ENCODE peak calls at places on chromosomes 7 and 10, in nine cellular contexts. One of them, this sample, is unnamed.

GRCh38 chr7:128737867-128738390 is 1.2 kb upstream of the CALU start:
- DNase-seq in ovary: no peak
- DNase-seq in osteoblast: peak; percentile 84
- DNase-seq in CD4-positive, alpha-beta T cell: no peak
- DNase-seq in CD8-positive, alpha-beta T cell: no peak
- DNase-seq in IMR-90: peak; percentile 85
- DNase-seq in transverse colon: no peak
- DNase-seq in heart left ventricle: no peak
- DNase-seq in body of pancreas: no peak
- DNase-seq in this sample: no peak

GRCh38 chr7:130417215-130417614 is 23.6 kb downstream of the CEP41 start:
- DNase-seq in IMR-90: no peak
- DNase-seq in osteoblast: no peak
- DNase-seq in transverse colon: no peak
- DNase-seq in ovary: no peak
- DNase-seq in CD8-positive, alpha-beta T cell: no peak
- DNase-seq in body of pancreas: no peak
- DNase-seq in heart left ventricle: no peak
- DNase-seq in CD4-positive, alpha-beta T cell: no peak
- DNase-seq in this sample: no peak

GRCh38 chr7:96786261-96786997 is 76.8 kb upstream of the SEM1 start:
- DNase-seq in osteoblast: no peak
- DNase-seq in transverse colon: no peak
- DNase-seq in CD4-positive, alpha-beta T cell: no peak
- DNase-seq in CD8-positive, alpha-beta T cell: no peak
- DNase-seq in heart left ventricle: peak; percentile 42
- DNase-seq in body of pancreas: no peak
- DNase-seq in IMR-90: no peak
- DNase-seq in ovary: peak; percentile 45
- DNase-seq in this sample: no peak

GRCh38 chr10:61836888-61837747 is 64.4 kb upstream of the ARID5B start:
- DNase-seq in heart left ventricle: no peak
- DNase-seq in IMR-90: peak; percentile 84
- DNase-seq in osteoblast: no peak
- DNase-seq in body of pancreas: no peak
- DNase-seq in CD4-positive, alpha-beta T cell: no peak
- DNase-seq in transverse colon: no peak
- DNase-seq in ovary: no peak
- DNase-seq in CD8-positive, alpha-beta T cell: no peak
- DNase-seq in this sample: no peak

GRCh38 chr7:36764929-36765328 is 40.6 kb upstream of the AOAH start:
- DNase-seq in osteoblast: no peak
- DNase-seq in heart left ventricle: no peak
- DNase-seq in ovary: no peak
- DNase-seq in IMR-90: no peak
- DNase-seq in CD4-positive, alpha-beta T cell: no peak
- DNase-seq in CD8-positive, alpha-beta T cell: no peak
- DNase-seq in body of pancreas: no peak
- DNase-seq in transverse colon: no peak
- DNase-seq in this sample: no peak

GRCh38 chr10:95211606-95212279 is 17.7 kb downstream of the ACSM6 start:
- DNase-seq in heart left ventricle: no peak
- DNase-seq in transverse colon: no peak
- DNase-seq in IMR-90: peak; percentile 13
- DNase-seq in ovary: no peak
- DNase-seq in body of pancreas: no peak
- DNase-seq in osteoblast: no peak
- DNase-seq in CD8-positive, alpha-beta T cell: no peak
- DNase-seq in CD4-positive, alpha-beta T cell: no peak
- DNase-seq in this sample: no peak

GRCh38 chr7:51318001-51318400 is 1.4 kb upstream of the COBL start:
- DNase-seq in heart left ventricle: no peak
- DNase-seq in CD4-positive, alpha-beta T cell: no peak
- DNase-seq in ovary: no peak
- DNase-seq in CD8-positive, alpha-beta T cell: no peak
- DNase-seq in IMR-90: no peak
- DNase-seq in transverse colon: no peak
- DNase-seq in body of pancreas: no peak
- DNase-seq in osteoblast: no peak
- DNase-seq in this sample: no peak

GRCh38 chr7:143015102-143015501 is 11.8 kb downstream of the OR9A2 start:
- DNase-seq in body of pancreas: no peak
- DNase-seq in CD4-positive, alpha-beta T cell: no peak
- DNase-seq in transverse colon: no peak
- DNase-seq in osteoblast: no peak
- DNase-seq in ovary: no peak
- DNase-seq in IMR-90: no peak
- DNase-seq in CD8-positive, alpha-beta T cell: no peak
- DNase-seq in heart left ventricle: no peak
- DNase-seq in this sample: no peak

GRCh38 chr10:71419002-71419540 is 22.4 kb downstream of the CDH23 start:
- DNase-seq in ovary: no peak
- DNase-seq in IMR-90: no peak
- DNase-seq in CD8-positive, alpha-beta T cell: no peak
- DNase-seq in heart left ventricle: no peak
- DNase-seq in transverse colon: no peak
- DNase-seq in osteoblast: no peak
- DNase-seq in body of pancreas: no peak
- DNase-seq in CD4-positive, alpha-beta T cell: no peak
- DNase-seq in this sample: no peak

GRCh38 chr10:62437696-62438095 is 63.5 kb downstream of the ZNF365 start:
- DNase-seq in ovary: no peak
- DNase-seq in transverse colon: no peak
- DNase-seq in IMR-90: peak; percentile 82
- DNase-seq in CD4-positive, alpha-beta T cell: no peak
- DNase-seq in osteoblast: peak; percentile 72
- DNase-seq in body of pancreas: peak; percentile 30
- DNase-seq in heart left ventricle: no peak
- DNase-seq in CD8-positive, alpha-beta T cell: no peak
- DNase-seq in this sample: no peak

DNA sequence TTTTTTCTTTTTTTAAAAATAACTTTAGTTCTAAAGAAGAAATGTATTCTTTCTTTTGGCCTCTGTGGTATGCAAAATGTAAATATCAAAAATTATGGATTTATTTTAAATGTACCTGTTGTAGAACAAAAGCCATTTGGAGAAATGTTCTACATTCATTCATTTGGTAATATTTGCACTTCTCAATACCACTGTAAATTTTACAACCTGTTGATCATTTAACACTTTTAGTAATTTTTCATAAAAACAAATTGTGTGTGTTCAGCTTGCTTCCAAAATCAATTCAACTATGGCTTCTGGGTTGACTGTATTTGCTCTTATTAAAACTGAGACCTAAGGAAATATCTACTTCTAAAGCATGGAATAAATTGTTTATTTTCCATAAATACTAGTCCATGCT is 2.3 kb upstream of the IGF2BP3 start:
- DNase-seq in IMR-90: no peak
- DNase-seq in transverse colon: no peak
- DNase-seq in ovary: no peak
- DNase-seq in body of pancreas: no peak
- DNase-seq in CD4-positive, alpha-beta T cell: no peak
- DNase-seq in CD8-positive, alpha-beta T cell: no peak
- DNase-seq in heart left ventricle: no peak
- DNase-seq in osteoblast: no peak
- DNase-seq in this sample: no peak
- TF ChIP-seq CTCF in IMR-90: no peak
- TF ChIP-seq CTCF in transverse colon: no peak
- TF ChIP-seq CTCF in ovary: no peak
- TF ChIP-seq CTCF in body of pancreas: no peak
- TF ChIP-seq CTCF in CD4-positive, alpha-beta T cell: no peak
- TF ChIP-seq CTCF in CD8-positive, alpha-beta T cell: no peak
- TF ChIP-seq CTCF in heart left ventricle: no peak
- TF ChIP-seq CTCF in osteoblast: no peak
- TF ChIP-seq CTCF in this sample: no peak

GRCh38 chr10:45457487-45457886 is 83.5 kb downstream of the ALOX5 start:
- DNase-seq in IMR-90: no peak
- DNase-seq in transverse colon: no peak
- DNase-seq in ovary: no peak
- DNase-seq in body of pancreas: no peak
- DNase-seq in CD4-positive, alpha-beta T cell: no peak
- DNase-seq in heart left ventricle: no peak
- DNase-seq in CD8-positive, alpha-beta T cell: no peak
- DNase-seq in osteoblast: no peak
- DNase-seq in this sample: no peak
- H3K27ac ChIP-seq in IMR-90: no peak overlapping the region
- H3K27ac ChIP-seq in transverse colon: no peak overlapping the region
- H3K27ac ChIP-seq in ovary: no peak overlapping the region
- H3K27ac ChIP-seq in body of pancreas: no peak overlapping the region
- H3K27ac ChIP-seq in CD4-positive, alpha-beta T cell: no peak overlapping the region
- H3K27ac ChIP-seq in heart left ventricle: no peak overlapping the region
- H3K27ac ChIP-seq in CD8-positive, alpha-beta T cell: no peak overlapping the region
- H3K27ac ChIP-seq in osteoblast: no peak overlapping the region
- H3K27ac ChIP-seq in this sample: no peak overlapping the region

GRCh38 chr7:26189697-26190096 is 10.8 kb downstream of the HNRNPA2B1 start:
- DNase-seq in CD4-positive, alpha-beta T cell: no peak
- DNase-seq in osteoblast: no peak
- DNase-seq in CD8-positive, alpha-beta T cell: no peak
- DNase-seq in body of pancreas: no peak
- DNase-seq in ovary: no peak
- DNase-seq in heart left ventricle: no peak
- DNase-seq in IMR-90: no peak
- DNase-seq in transverse colon: no peak
- DNase-seq in this sample: no peak

GRCh38 chr7:26188291-26188999 is 12.1 kb downstream of the HNRNPA2B1 start:
- DNase-seq in CD4-positive, alpha-beta T cell: no peak
- DNase-seq in osteoblast: no peak
- DNase-seq in IMR-90: no peak
- DNase-seq in ovary: no peak
- DNase-seq in CD8-positive, alpha-beta T cell: no peak
- DNase-seq in body of pancreas: no peak
- DNase-seq in heart left ventricle: no peak
- DNase-seq in transverse colon: no peak
- DNase-seq in this sample: no peak

GRCh38 chr7:26189000-26189539 is 11.5 kb downstream of the HNRNPA2B1 start:
- DNase-seq in heart left ventricle: no peak
- DNase-seq in CD4-positive, alpha-beta T cell: no peak
- DNase-seq in osteoblast: no peak
- DNase-seq in body of pancreas: no peak
- DNase-seq in ovary: no peak
- DNase-seq in CD8-positive, alpha-beta T cell: no peak
- DNase-seq in IMR-90: no peak
- DNase-seq in transverse colon: no peak
- DNase-seq in this sample: no peak

GRCh38 chr7:26186364-26187311 is 13.9 kb downstream of the HNRNPA2B1 start:
- DNase-seq in CD8-positive, alpha-beta T cell: no peak
- DNase-seq in body of pancreas: no peak
- DNase-seq in ovary: no peak
- DNase-seq in heart left ventricle: no peak
- DNase-seq in CD4-positive, alpha-beta T cell: no peak
- DNase-seq in transverse colon: no peak
- DNase-seq in IMR-90: no peak
- DNase-seq in osteoblast: no peak
- DNase-seq in this sample: no peak

DNA sequence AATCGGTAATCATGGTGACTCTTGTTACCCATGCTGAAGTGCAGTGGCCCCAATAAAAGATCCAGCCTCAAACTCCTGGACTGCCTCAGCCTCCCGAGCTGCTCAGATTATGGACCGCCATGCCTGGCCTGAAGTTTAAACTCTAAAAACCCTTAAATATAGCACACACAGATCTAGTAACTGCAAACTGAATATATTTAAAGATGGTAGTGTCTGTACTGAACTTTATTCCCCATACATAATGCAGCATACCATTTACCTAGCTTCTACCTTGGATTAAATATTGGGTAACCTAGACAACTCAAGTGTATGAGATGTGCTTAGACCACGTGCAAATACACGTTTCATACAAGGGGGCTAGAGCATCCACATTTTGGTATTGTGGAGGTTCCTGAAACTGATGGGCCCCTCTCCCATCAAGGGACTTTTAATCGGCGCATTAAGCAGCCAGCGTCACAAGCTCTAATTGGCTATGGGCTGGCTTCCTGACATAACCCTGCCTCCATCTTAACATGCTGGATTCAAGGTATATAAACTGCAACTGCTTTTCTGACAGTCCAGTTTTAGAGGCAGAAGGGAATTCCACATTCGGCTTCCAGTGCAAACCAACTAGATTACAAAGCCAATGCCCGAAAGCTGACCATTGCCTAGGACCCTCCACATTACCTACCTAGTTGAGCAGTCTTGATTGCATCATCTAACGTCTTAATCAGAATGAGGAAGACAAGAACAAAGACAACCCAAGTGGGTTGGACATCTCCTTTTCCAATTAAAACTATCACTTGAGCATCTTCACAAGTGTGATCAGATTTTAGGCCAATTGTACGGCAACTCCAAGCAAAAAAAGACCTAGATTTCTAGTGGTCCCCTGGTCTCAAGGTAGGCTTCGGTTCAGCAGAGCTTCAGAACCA is 12.9 kb downstream of the HNRNPA2B1 start:
- DNase-seq in CD8-positive, alpha-beta T cell: no peak
- DNase-seq in body of pancreas: no peak
- DNase-seq in ovary: no peak
- DNase-seq in heart left ventricle: no peak
- DNase-seq in IMR-90: no peak
- DNase-seq in osteoblast: no peak
- DNase-seq in transverse colon: no peak
- DNase-seq in CD4-positive, alpha-beta T cell: no peak
- DNase-seq in this sample: no peak
- TF ChIP-seq CTCF in CD8-positive, alpha-beta T cell: no peak
- TF ChIP-seq CTCF in body of pancreas: no peak
- TF ChIP-seq CTCF in ovary: no peak
- TF ChIP-seq CTCF in heart left ventricle: no peak
- TF ChIP-seq CTCF in IMR-90: no peak
- TF ChIP-seq CTCF in osteoblast: no peak
- TF ChIP-seq CTCF in transverse colon: no peak
- TF ChIP-seq CTCF in CD4-positive, alpha-beta T cell: no peak
- TF ChIP-seq CTCF in this sample: no peak

GRCh38 chr7:20304366-20304765 is 26.3 kb upstream of the ITGB8 start:
- DNase-seq in body of pancreas: no peak
- DNase-seq in ovary: no peak
- DNase-seq in CD4-positive, alpha-beta T cell: no peak
- DNase-seq in osteoblast: no peak
- DNase-seq in CD8-positive, alpha-beta T cell: no peak
- DNase-seq in IMR-90: no peak
- DNase-seq in transverse colon: peak; percentile 39
- DNase-seq in heart left ventricle: no peak
- DNase-seq in this sample: no peak

GRCh38 chr7:20306499-20306946 is 24.2 kb upstream of the ITGB8 start:
- DNase-seq in heart left ventricle: no peak
- DNase-seq in IMR-90: no peak
- DNase-seq in osteoblast: no peak
- DNase-seq in ovary: no peak
- DNase-seq in transverse colon: no peak
- DNase-seq in CD4-positive, alpha-beta T cell: no peak
- DNase-seq in body of pancreas: no peak
- DNase-seq in CD8-positive, alpha-beta T cell: no peak
- DNase-seq in this sample: no peak

GRCh38 chr7:20307119-20307518 is 23.6 kb upstream of the ITGB8 start:
- DNase-seq in CD8-positive, alpha-beta T cell: no peak
- DNase-seq in osteoblast: no peak
- DNase-seq in heart left ventricle: no peak
- DNase-seq in ovary: no peak
- DNase-seq in CD4-positive, alpha-beta T cell: no peak
- DNase-seq in IMR-90: peak; percentile 46
- DNase-seq in body of pancreas: no peak
- DNase-seq in transverse colon: no peak
- DNase-seq in this sample: no peak

GRCh38 chr7:20307901-20308300 is 22.8 kb upstream of the ITGB8 start:
- DNase-seq in heart left ventricle: no peak
- DNase-seq in CD8-positive, alpha-beta T cell: no peak
- DNase-seq in osteoblast: no peak
- DNase-seq in transverse colon: no peak
- DNase-seq in body of pancreas: no peak
- DNase-seq in CD4-positive, alpha-beta T cell: no peak
- DNase-seq in ovary: no peak
- DNase-seq in IMR-90: no peak
- DNase-seq in this sample: no peak

GRCh38 chr7:20305726-20306125 is 25.0 kb upstream of the ITGB8 start:
- DNase-seq in CD4-positive, alpha-beta T cell: no peak
- DNase-seq in heart left ventricle: no peak
- DNase-seq in body of pancreas: no peak
- DNase-seq in IMR-90: no peak
- DNase-seq in CD8-positive, alpha-beta T cell: no peak
- DNase-seq in transverse colon: no peak
- DNase-seq in osteoblast: no peak
- DNase-seq in ovary: no peak
- DNase-seq in this sample: no peak
- H3K27ac ChIP-seq in CD4-positive, alpha-beta T cell: no peak overlapping the region
- H3K27ac ChIP-seq in heart left ventricle: no peak overlapping the region
- H3K27ac ChIP-seq in body of pancreas: no peak overlapping the region
- H3K27ac ChIP-seq in IMR-90: no peak overlapping the region
- H3K27ac ChIP-seq in CD8-positive, alpha-beta T cell: no peak overlapping the region
- H3K27ac ChIP-seq in transverse colon: no peak overlapping the region
- H3K27ac ChIP-seq in osteoblast: no peak overlapping the region
- H3K27ac ChIP-seq in ovary: no peak overlapping the region
- H3K27ac ChIP-seq in this sample: no peak overlapping the region